ENCODE peak calls at places on chromosomes 2 and 18, in eight cellular contexts. I, V, J, H, Y, W, O and Q are unnamed samples.
A peak's percentile ranks its signal among the peaks of the same experiment; 100 is the strongest.

GRCh38 chr2:190404487-190404886 is 3.7 kb upstream of the MFSD6 start:
- DNase-seq in H (no peak), O (no peak), J (no peak), V (no peak), I (peak; percentile 81), Y (peak; percentile 92), W (no peak), Q (no peak)

GRCh38 chr2:3176869-3177255 is 200.8 kb downstream of the EIPR1 start:
- DNase-seq in J (no peak), Y (no peak), W (no peak), V (no peak), I (no peak), H (no peak), O (no peak), Q (no peak)

GRCh38 chr2:50512397-50512796 is 519.5 kb downstream of the NRXN1 start:
- DNase-seq in J (no peak), H (no peak), I (no peak), Y (no peak), O (no peak), W (no peak), V (no peak), Q (no peak)

GRCh38 chr18:73638709-73639108 is 508.9 kb downstream of the FBXO15 start:
- DNase-seq in W (no peak), V (peak; percentile 3), O (no peak), J (no peak), H (no peak), Y (peak; percentile 60), I (no peak), Q (no peak)

GRCh38 chr18:55592572-55592971 is 4.6 kb upstream of the TCF4 start:
- DNase-seq in W (no peak), Y (peak; percentile 83), V (no peak), H (no peak), I (no peak), J (no peak), O (no peak), Q (no peak)

GRCh38 chr2:12884713-12885282 is 168.1 kb downstream of the TRIB2 start:
- DNase-seq in W (no peak), O (no peak), H (no peak), I (peak; percentile 77), J (no peak), Y (peak; percentile 60), V (peak; percentile 40), Q (peak; percentile 36)

GRCh38 chr2:117957616-117958015 is 56.3 kb downstream of the CCDC93 start:
- DNase-seq in I (peak; percentile 6), H (no peak), O (no peak), J (no peak), W (no peak), Y (no peak), V (no peak), Q (no peak)

GRCh38 chr2:8794923-8795825 is 42.2 kb downstream of the KIDINS220 start:
- DNase-seq in I (peak; percentile 39), O (no peak), W (no peak), J (no peak), H (no peak), Y (peak; percentile 98), V (no peak), Q (no peak)

GRCh38 chr2:201320701-201321100 is 36.4 kb downstream of the FLACC1 start:
- DNase-seq in O (no peak), H (no peak), W (no peak), Y (no peak), V (no peak), J (no peak), I (peak; percentile 49), Q (peak; percentile 67)

GRCh38 chr2:120803085-120803484 is 67.4 kb downstream of the GLI2 start:
- DNase-seq in Y (no peak), H (no peak), V (no peak), W (no peak), J (no peak), O (no peak), I (no peak), Q (no peak)

GRCh38 chr2:15359716-15360531 is 201.2 kb downstream of the NBAS start:
- DNase-seq in H (no peak), V (peak; percentile 4), Y (peak; percentile 85), W (no peak), I (peak; percentile 63), J (no peak), O (no peak), Q (no peak)

GRCh38 chr2:240916571-240917008 is 10.5 kb downstream of the CROCC2 start:
- DNase-seq in V (peak; percentile 41), W (no peak), O (peak; percentile 6), H (no peak), J (no peak), Y (peak; percentile 28), I (peak; percentile 65), Q (no peak)

GRCh38 chr2:25078171-25079049 is 36.5 kb downstream of the EFR3B start:
- DNase-seq in V (peak; percentile 84), Y (peak; percentile 77), H (no peak), O (no peak), W (no peak), I (peak; percentile 89), J (no peak), Q (peak; percentile 63)

GRCh38 chr18:62399781-62400308 is 74.7 kb downstream of the TNFRSF11A start:
- DNase-seq in Y (peak; percentile 8), O (no peak), H (no peak), J (no peak), W (no peak), V (peak; percentile 21), I (peak; percentile 42), Q (no peak)

GRCh38 chr2:206253125-206253787 is 21.2 kb upstream of the ZDBF2 start:
- DNase-seq in J (no peak), I (no peak), W (no peak), O (no peak), V (no peak), Y (no peak), H (no peak), Q (no peak)

GRCh38 chr2:101152195-101153076 is 1.3 kb upstream of the TBC1D8 start:
- DNase-seq in I (peak; percentile 81), V (peak; percentile 54), J (no peak), W (peak; percentile 61), O (no peak), H (peak; percentile 12), Y (peak; percentile 61), Q (peak; percentile 80)